ENCODE peak calls at places on chromosomes 16 and 17, in four cellular contexts. X is H1, E is SK-N-SH, C is HCT116. U is an unnamed sample.

GRCh38 chr16:65070831-65071230 is 51.0 kb downstream of the CDH11 start:
- DNase-seq in X (no peak), E (peak), C (no peak), U (no peak)

GRCh38 chr16:74268372-74268782 is 28.2 kb upstream of the PSMD7 start:
- DNase-seq in X (peak), E (no peak), C (no peak), U (no peak)

GRCh38 chr16:23679986-23680336 is 1.3 kb downstream of the PLK1 start:
- DNase-seq in X (no peak), E (no peak), C (no peak), U (no peak)

GRCh38 chr17:48903401-48903800 is 4.8 kb upstream of the UBE2Z start:
- DNase-seq in X (no peak), E (no peak), C (no peak), U (no peak)

GRCh38 chr17:66860204-66860603 is 25.3 kb downstream of the CACNG5 start:
- DNase-seq in X (no peak), E (no peak), C (no peak), U (no peak)

GRCh38 chr17:61862105-61862574 is 1.2 kb downstream of the BRIP1 start:
- DNase-seq in X (no peak), E (no peak), C (no peak), U (no peak)

GRCh38 chr16:60107467-60107866 is 1373.4 kb upstream of the GOT2 start:
- DNase-seq in X (no peak), E (no peak), C (no peak), U (peak)

GRCh38 chr17:82868715-82869131 is 28.9 kb upstream of the ZNF750 start:
- DNase-seq in X (no peak), E (no peak), C (no peak), U (no peak)

GRCh38 chr17:34981538-34982241 is 1.4 kb downstream of the LIG3 start:
- DNase-seq in X (no peak), E (peak), C (no peak), U (no peak)

GRCh38 chr17:30594223-30594952 is 117.2 kb downstream of the GOSR1 start:
- DNase-seq in X (no peak), E (no peak), C (no peak), U (no peak)

GRCh38 chr16:15948532-15949209 is 745 bp upstream of the ABCC1 start:
- DNase-seq in X (no peak), E (no peak), C (no peak), U (no peak)

GRCh38 chr17:77349976-77350830 is 209.4 kb downstream of the SEC14L1 start:
- DNase-seq in X (no peak), E (no peak), C (no peak), U (no peak)

GRCh38 chr17:29732209-29732608 is 109.5 kb upstream of the CORO6 start:
- DNase-seq in X (no peak), E (no peak), C (no peak), U (no peak)

GRCh38 chr17:17957584-17957916 is 14.7 kb downstream of the TOM1L2 start:
- DNase-seq in X (no peak), E (no peak), C (no peak), U (no peak)

GRCh38 chr16:12530291-12530690 is 273.4 kb downstream of the CPPED1 start:
- DNase-seq in X (no peak), E (no peak), C (no peak), U (no peak)

GRCh38 chr16:69382421-69382820 is 3.4 kb downstream of the TERF2 start:
- DNase-seq in X (no peak), E (no peak), C (no peak), U (no peak)

GRCh38 chr16:31073073-31073822 is 792 bp downstream of the ZNF668 start:
- DNase-seq in X (peak), E (peak), C (peak), U (peak)

GRCh38 chr17:18020971-18021370 is 18.0 kb downstream of the ATPAF2 start:
- DNase-seq in X (no peak), E (no peak), C (no peak), U (no peak)

GRCh38 chr16:74094514-74094913 is 202.1 kb upstream of the PSMD7 start:
- DNase-seq in X (no peak), E (no peak), C (no peak), U (no peak)

GRCh38 chr17:51481370-51481769 is 221.0 kb downstream of the UTP18 start:
- DNase-seq in X (no peak), E (no peak), C (no peak), U (no peak)

GRCh38 chr17:16100737-16101400 is 101.2 kb downstream of the TTC19 start:
- DNase-seq in X (no peak), E (no peak), C (no peak), U (peak)

GRCh38 chr17:19726615-19727376 is 10.4 kb upstream of the SLC47A2 start:
- DNase-seq in X (no peak), E (no peak), C (no peak), U (no peak)

GRCh38 chr16:11349599-11350276 is 4.5 kb downstream of the RMI2 start:
- DNase-seq in X (no peak), E (no peak), C (no peak), U (no peak)

GRCh38 chr17:45110676-45111611 is 21.4 kb downstream of the PLCD3 start:
- DNase-seq in X (no peak), E (peak), C (no peak), U (no peak)

GRCh38 chr17:64146418-64147109 is 16.6 kb upstream of the ERN1 start:
- DNase-seq in X (peak), E (peak), C (no peak), U (peak)

GRCh38 chr17:72488542-72489272 is 367.9 kb downstream of the SOX9 start:
- DNase-seq in X (no peak), E (no peak), C (no peak), U (peak)

GRCh38 chr17:31509805-31510177 is 118.3 kb downstream of the RAB11FIP4 start:
- DNase-seq in X (no peak), E (peak), C (no peak), U (no peak)

GRCh38 chr17:73365934-73366623 is 54.3 kb upstream of the CDC42EP4 start:
- DNase-seq in X (no peak), E (no peak), C (no peak), U (no peak)

GRCh38 chr17:3739422-3740124 is 15.9 kb downstream of the HASPIN start:
- DNase-seq in X (no peak), E (no peak), C (no peak), U (no peak)

GRCh38 chr17:8868529-8868951 is 1.1 kb upstream of the PIK3R6 start:
- DNase-seq in X (no peak), E (no peak), C (no peak), U (no peak)

GRCh38 chr17:66455022-66455547 is 152.7 kb downstream of the PRKCA start:
- DNase-seq in X (no peak), E (no peak), C (no peak), U (no peak)

GRCh38 chr17:14442798-14443553 is 142.1 kb downstream of the HS3ST3B1 start:
- DNase-seq in X (no peak), E (no peak), C (no peak), U (no peak)

GRCh38 chr16:88570691-88571092 is 489 bp downstream of the ZC3H18 start:
- DNase-seq in X (no peak), E (no peak), C (no peak), U (no peak)

GRCh38 chr16:69166221-69166833 is 20.6 kb upstream of the SNTB2 start:
- DNase-seq in X (no peak), E (no peak), C (no peak), U (no peak)

GRCh38 chr16:89693289-89693731 is 6.8 kb downstream of the CDK10 start:
- DNase-seq in X (no peak), E (no peak), C (no peak), U (no peak)

GRCh38 chr16:23423496-23424049 is 29.4 kb downstream of the COG7 start:
- DNase-seq in X (no peak), E (no peak), C (peak), U (peak)

GRCh38 chr16:79612207-79612606 is 11.7 kb upstream of the MAF start:
- DNase-seq in X (no peak), E (no peak), C (no peak), U (no peak)

GRCh38 chr16:81251871-81252270 is 13.4 kb downstream of the BCO1 start:
- DNase-seq in X (no peak), E (no peak), C (no peak), U (no peak)

GRCh38 chr17:59733697-59734096 is 26.2 kb downstream of the VMP1 start:
- DNase-seq in X (no peak), E (no peak), C (no peak), U (no peak)
- TF ChIP-seq JUND in X (no peak), E (no peak), C (no peak), U (no peak)

GRCh38 chr17:39208893-39209292 is 8.8 kb downstream of the RPL19 start:
- DNase-seq in X (no peak), E (no peak), C (no peak), U (no peak)
- TF ChIP-seq JUND in X (no peak), E (no peak), C (no peak), U (no peak)

DNA sequence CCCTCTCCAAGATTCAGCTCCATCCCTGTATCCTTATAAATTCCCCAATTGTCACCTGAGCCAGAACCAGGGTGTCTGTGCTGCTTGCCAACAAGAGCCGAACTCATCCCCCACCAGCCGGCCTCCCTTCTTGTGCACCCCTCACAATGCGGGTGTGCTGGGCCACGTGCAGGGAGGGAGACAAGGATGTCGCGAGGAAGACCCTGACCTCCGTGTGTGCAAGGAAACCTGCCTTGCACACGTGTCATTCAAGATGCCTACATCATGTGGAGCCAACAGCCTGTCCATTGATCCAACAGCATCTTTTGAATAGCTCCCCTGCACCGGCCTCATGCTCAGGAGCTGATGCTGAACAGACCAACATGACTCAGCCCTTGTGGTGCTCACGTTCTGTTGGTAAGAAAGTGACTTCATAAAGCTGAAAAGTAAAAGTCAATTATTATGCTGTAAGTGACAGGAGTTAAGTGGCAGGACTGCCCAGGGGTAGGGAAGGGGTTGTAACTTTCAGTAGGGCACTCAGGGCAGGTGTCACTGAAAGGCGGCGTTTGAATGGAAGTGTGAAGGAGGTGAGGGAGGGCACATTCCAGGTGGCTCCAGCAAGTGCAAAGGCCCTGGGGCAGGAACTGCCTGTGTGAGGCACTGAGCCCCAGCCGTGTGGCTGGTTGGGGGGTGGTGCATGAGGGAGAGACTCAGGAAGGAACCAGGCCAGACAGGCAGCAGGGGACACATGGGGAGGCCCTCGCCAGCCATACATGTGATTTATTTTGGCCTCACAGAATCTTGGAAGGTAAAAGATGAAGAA is 302.2 kb downstream of the FOXL1 start:
- DNase-seq in X (no peak), E (no peak), C (no peak), U (no peak)
- TF ChIP-seq JUND in X (no peak), E (no peak), C (no peak), U (no peak)

GRCh38 chr16:30066882-30067583 is 1.5 kb downstream of the ALDOA start:
- DNase-seq in X (no peak), E (peak), C (no peak), U (no peak)

GRCh38 chr16:30067584-30067916 is 2.0 kb downstream of the ALDOA start:
- DNase-seq in X (no peak), E (no peak), C (no peak), U (no peak)

GRCh38 chr16:30064746-30065111 is 831 bp upstream of the ALDOA start:
- DNase-seq in X (no peak), E (no peak), C (no peak), U (no peak)

GRCh38 chr16:30065112-30065942 is at the start of gene ALDOA:
- DNase-seq in X (peak), E (peak), C (peak), U (peak)

DNA sequence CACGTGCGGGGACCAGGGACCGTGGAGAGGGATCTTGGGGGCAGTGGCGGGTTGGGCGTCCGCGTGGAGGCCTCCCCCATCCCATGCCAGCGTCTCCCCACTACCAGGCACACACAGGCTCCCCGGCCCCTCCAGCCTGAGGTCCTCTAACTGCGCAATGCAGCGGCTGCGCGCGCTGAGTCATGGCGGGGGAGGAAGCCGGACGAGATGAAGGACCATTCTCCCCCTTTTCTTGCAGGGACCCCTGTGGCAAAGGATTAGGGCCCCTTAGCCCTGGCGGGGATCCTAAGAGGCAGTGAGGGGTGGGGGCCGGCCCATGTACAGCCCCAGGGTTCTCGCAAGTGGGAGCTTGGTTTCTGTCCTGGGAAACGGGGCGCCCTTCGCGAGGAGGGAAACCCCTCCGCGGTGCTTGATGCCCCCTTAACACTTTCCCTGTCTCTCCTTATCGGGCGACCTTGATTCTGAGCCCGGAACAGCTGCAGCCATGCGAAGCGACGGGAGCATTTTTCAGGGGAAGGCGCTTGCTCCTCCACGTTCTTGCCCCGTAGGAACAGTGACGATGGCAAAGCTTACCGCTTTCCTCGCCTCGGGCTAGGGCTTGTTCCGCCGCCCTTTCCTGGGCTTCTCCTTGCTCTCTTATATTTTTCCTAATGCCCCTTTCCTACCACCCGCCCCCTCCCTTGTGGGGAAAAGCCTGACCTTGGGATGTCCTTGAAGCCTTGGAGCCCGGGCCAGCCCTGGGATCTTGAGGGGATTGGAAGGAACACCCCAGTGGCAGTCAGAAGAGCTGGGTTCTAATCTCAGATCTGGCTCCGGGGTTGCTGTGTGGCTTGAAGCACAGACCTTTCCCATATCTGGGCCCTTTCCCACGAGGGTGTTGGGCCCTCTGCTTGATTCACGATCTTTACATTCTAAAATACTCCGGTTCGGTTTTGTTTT is 652 bp downstream of the ALDOA start:
- DNase-seq in X (no peak), E (peak), C (no peak), U (no peak)
- TF ChIP-seq JUND in X (no peak), E (no peak), C (no peak), U (no peak)

DNA sequence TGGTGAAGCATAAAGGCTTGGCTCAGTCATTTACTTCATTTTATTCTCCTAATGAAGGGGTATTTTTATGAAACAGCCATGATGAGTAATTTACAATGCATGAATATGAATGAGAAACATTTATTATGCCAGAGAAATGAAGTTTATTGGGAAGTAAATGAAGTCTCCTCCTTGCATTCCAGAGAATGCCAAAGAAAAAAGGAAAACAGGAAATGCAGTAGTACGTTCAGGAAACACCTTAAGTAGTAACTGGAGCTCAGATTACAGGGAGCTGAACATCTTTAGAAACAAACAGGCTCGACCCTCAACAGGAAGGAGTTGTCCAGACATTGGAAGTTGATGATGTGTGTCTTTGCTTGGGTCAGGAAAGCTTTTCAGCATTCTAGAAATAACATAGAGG is 4.6 kb downstream of the KRT34 start:
- DNase-seq in X (no peak), E (no peak), C (no peak), U (no peak)
- TF ChIP-seq JUND in X (no peak), E (no peak), C (no peak), U (no peak)

GRCh38 chr16:57538235-57538711 is 1.9 kb upstream of the CCDC102A start:
- DNase-seq in X (peak), E (no peak), C (no peak), U (no peak)
- TF ChIP-seq JUND in X (no peak), E (no peak), C (no peak), U (no peak)

U was measured in T47D.